ENCODE peak calls at places on chromosomes 11 and 22, in five cellular contexts. One of them, this sample, is unnamed.

GRCh38 chr11:132335311-132335710 is 964.9 kb downstream of the NTM start:
- DNase-seq in GM12878: no peak
- DNase-seq in hepatocyte: no peak
- DNase-seq in AG04449: no peak
- DNase-seq in GM12865: no peak
- DNase-seq in this sample: no peak

GRCh38 chr11:16070573-16070972 is 285.8 kb downstream of the SOX6 start:
- DNase-seq in GM12878: no peak
- DNase-seq in hepatocyte: no peak
- DNase-seq in AG04449: no peak
- DNase-seq in GM12865: no peak
- DNase-seq in this sample: no peak

GRCh38 chr11:69138265-69138664 is 17.5 kb upstream of the SMIM38 start:
- DNase-seq in GM12878: no peak
- DNase-seq in hepatocyte: no peak
- DNase-seq in AG04449: no peak
- DNase-seq in GM12865: no peak
- DNase-seq in this sample: no peak

GRCh38 chr11:45993438-45994064 is 71.1 kb downstream of the LARGE2 start:
- DNase-seq in GM12878: no peak
- DNase-seq in hepatocyte: peak
- DNase-seq in AG04449: no peak
- DNase-seq in GM12865: no peak
- DNase-seq in this sample: no peak

GRCh38 chr11:20754957-20755356 is 85.6 kb downstream of the NELL1 start:
- DNase-seq in GM12878: no peak
- DNase-seq in hepatocyte: peak
- DNase-seq in AG04449: no peak
- DNase-seq in GM12865: peak
- DNase-seq in this sample: no peak

GRCh38 chr11:113705871-113706654 is at the start of gene TMPRSS5:
- DNase-seq in GM12878: no peak
- DNase-seq in hepatocyte: no peak
- DNase-seq in AG04449: no peak
- DNase-seq in GM12865: no peak
- DNase-seq in this sample: no peak

GRCh38 chr22:48276933-48277867 is 1514.8 kb downstream of the TBC1D22A start:
- DNase-seq in GM12878: no peak
- DNase-seq in hepatocyte: peak
- DNase-seq in AG04449: no peak
- DNase-seq in GM12865: no peak
- DNase-seq in this sample: no peak

GRCh38 chr11:45921561-45922424 is 663 bp upstream of the LARGE2 start:
- DNase-seq in GM12878: no peak
- DNase-seq in hepatocyte: peak
- DNase-seq in AG04449: no peak
- DNase-seq in GM12865: no peak
- DNase-seq in this sample: peak

GRCh38 chr11:119361056-119361787 is 14.7 kb upstream of the MFRP start:
- DNase-seq in GM12878: no peak
- DNase-seq in hepatocyte: peak
- DNase-seq in AG04449: no peak
- DNase-seq in GM12865: peak
- DNase-seq in this sample: no peak

GRCh38 chr22:42645341-42645937 is 3.8 kb downstream of the CYB5R3 start:
- DNase-seq in GM12878: no peak
- DNase-seq in hepatocyte: no peak
- DNase-seq in AG04449: no peak
- DNase-seq in GM12865: no peak
- DNase-seq in this sample: no peak

GRCh38 chr22:24937114-24937513 is 9.4 kb downstream of the LHFPL7 start:
- DNase-seq in GM12878: no peak
- DNase-seq in hepatocyte: peak
- DNase-seq in AG04449: no peak
- DNase-seq in GM12865: peak
- DNase-seq in this sample: no peak

GRCh38 chr11:73001615-73002014 is 140.5 kb downstream of the FCHSD2 start:
- DNase-seq in GM12878: no peak
- DNase-seq in hepatocyte: no peak
- DNase-seq in AG04449: no peak
- DNase-seq in GM12865: no peak
- DNase-seq in this sample: no peak

GRCh38 chr11:3014314-3014938 is 22.3 kb upstream of the NAP1L4 start:
- DNase-seq in GM12878: no peak
- DNase-seq in hepatocyte: no peak
- DNase-seq in AG04449: no peak
- DNase-seq in GM12865: no peak
- DNase-seq in this sample: no peak

GRCh38 chr11:116700586-116701220 is 72.1 kb downstream of the BUD13 start:
- DNase-seq in GM12878: no peak
- DNase-seq in hepatocyte: no peak
- DNase-seq in AG04449: no peak
- DNase-seq in GM12865: no peak
- DNase-seq in this sample: no peak

GRCh38 chr11:85704967-85705366 is 19.0 kb upstream of the CCDC89 start:
- DNase-seq in GM12878: no peak
- DNase-seq in hepatocyte: no peak
- DNase-seq in AG04449: no peak
- DNase-seq in GM12865: no peak
- DNase-seq in this sample: no peak

GRCh38 chr11:61141601-61142028 is 19.6 kb downstream of the VPS37C start:
- DNase-seq in GM12878: no peak
- DNase-seq in hepatocyte: peak
- DNase-seq in AG04449: no peak
- DNase-seq in GM12865: peak
- DNase-seq in this sample: no peak

GRCh38 chr22:49300951-49301397 is 526.7 kb downstream of the BRD1 start:
- DNase-seq in GM12878: no peak
- DNase-seq in hepatocyte: no peak
- DNase-seq in AG04449: no peak
- DNase-seq in GM12865: no peak
- DNase-seq in this sample: no peak

GRCh38 chr11:33775832-33776231 is 1.5 kb upstream of the FBXO3 start:
- DNase-seq in GM12878: peak
- DNase-seq in hepatocyte: no peak
- DNase-seq in AG04449: no peak
- DNase-seq in GM12865: peak
- DNase-seq in this sample: peak

GRCh38 chr11:9075441-9076000 is 15.9 kb downstream of the SCUBE2 start:
- DNase-seq in GM12878: no peak
- DNase-seq in hepatocyte: no peak
- DNase-seq in AG04449: no peak
- DNase-seq in GM12865: no peak
- DNase-seq in this sample: no peak

GRCh38 chr11:11618973-11619435 is 2.8 kb downstream of the GALNT18 start:
- DNase-seq in GM12878: no peak
- DNase-seq in hepatocyte: peak
- DNase-seq in AG04449: no peak
- DNase-seq in GM12865: no peak
- DNase-seq in this sample: no peak

GRCh38 chr11:17611049-17611448 is 64.0 kb downstream of the OTOG start:
- DNase-seq in GM12878: no peak
- DNase-seq in hepatocyte: no peak
- DNase-seq in AG04449: no peak
- DNase-seq in GM12865: no peak
- DNase-seq in this sample: no peak

GRCh38 chr11:111982019-111982464 is 43.2 kb upstream of the DLAT start:
- DNase-seq in GM12878: peak
- DNase-seq in hepatocyte: peak
- DNase-seq in AG04449: no peak
- DNase-seq in GM12865: peak
- DNase-seq in this sample: peak

GRCh38 chr22:23970201-23970641 is 3.5 kb downstream of the DDTL start:
- DNase-seq in GM12878: no peak
- DNase-seq in hepatocyte: no peak
- DNase-seq in AG04449: no peak
- DNase-seq in GM12865: no peak
- DNase-seq in this sample: no peak

GRCh38 chr22:37121887-37122591 is 12.5 kb upstream of the TMPRSS6 start:
- DNase-seq in GM12878: peak
- DNase-seq in hepatocyte: peak
- DNase-seq in AG04449: no peak
- DNase-seq in GM12865: peak
- DNase-seq in this sample: peak

GRCh38 chr11:43574949-43575915 is 105.3 kb upstream of the HSD17B12 start:
- DNase-seq in GM12878: no peak
- DNase-seq in hepatocyte: peak
- DNase-seq in AG04449: peak
- DNase-seq in GM12865: no peak
- DNase-seq in this sample: peak

GRCh38 chr11:29534831-29535230 is 482.0 kb downstream of the KCNA4 start:
- DNase-seq in GM12878: no peak
- DNase-seq in hepatocyte: no peak
- DNase-seq in AG04449: no peak
- DNase-seq in GM12865: no peak
- DNase-seq in this sample: no peak

GRCh38 chr11:61726775-61727174 is 25.7 kb upstream of the MYRF start:
- DNase-seq in GM12878: no peak
- DNase-seq in hepatocyte: no peak
- DNase-seq in AG04449: no peak
- DNase-seq in GM12865: no peak
- DNase-seq in this sample: no peak

GRCh38 chr11:110373061-110373702 is 56.6 kb upstream of the FDX1 start:
- DNase-seq in GM12878: peak
- DNase-seq in hepatocyte: peak
- DNase-seq in AG04449: no peak
- DNase-seq in GM12865: peak
- DNase-seq in this sample: peak

GRCh38 chr11:45658292-45658991 is 7.0 kb downstream of the CHST1 start:
- DNase-seq in GM12878: no peak
- DNase-seq in hepatocyte: peak
- DNase-seq in AG04449: no peak
- DNase-seq in GM12865: no peak
- DNase-seq in this sample: no peak

GRCh38 chr11:124536520-124536919 is 6.9 kb downstream of the OR8B12 start:
- DNase-seq in GM12878: no peak
- DNase-seq in hepatocyte: peak
- DNase-seq in AG04449: no peak
- DNase-seq in GM12865: no peak
- DNase-seq in this sample: no peak
- TF ChIP-seq CTCF in GM12878: no peak
- TF ChIP-seq CTCF in hepatocyte: peak
- TF ChIP-seq CTCF in AG04449: no peak
- TF ChIP-seq CTCF in GM12865: no peak
- TF ChIP-seq CTCF in this sample: no peak

DNA sequence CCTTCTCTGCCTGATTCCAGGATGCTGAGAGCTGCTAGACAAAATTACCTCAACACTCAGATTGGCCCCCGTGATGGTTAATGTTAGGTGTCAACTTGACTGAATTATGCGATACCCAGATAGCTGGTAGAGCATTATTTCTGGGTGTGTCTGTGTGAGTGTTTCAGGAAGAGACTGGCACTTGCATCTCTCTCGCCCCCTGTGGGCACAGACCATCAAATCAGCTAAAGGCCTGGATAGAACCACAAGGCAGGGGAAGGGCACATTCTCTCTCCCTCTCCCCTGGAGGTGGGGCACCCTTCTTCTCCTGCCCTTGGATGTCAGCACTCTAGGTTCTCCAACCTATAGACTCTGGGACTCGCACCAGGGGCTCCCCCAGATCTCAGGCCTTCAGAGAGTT is 79.7 kb downstream of the KIRREL3 start:
- DNase-seq in GM12878: no peak
- DNase-seq in hepatocyte: no peak
- DNase-seq in AG04449: no peak
- DNase-seq in GM12865: no peak
- DNase-seq in this sample: no peak
- TF ChIP-seq CTCF in GM12878: no peak
- TF ChIP-seq CTCF in hepatocyte: no peak
- TF ChIP-seq CTCF in AG04449: no peak
- TF ChIP-seq CTCF in GM12865: no peak
- TF ChIP-seq CTCF in this sample: no peak

GRCh38 chr11:65931773-65932557 is 12.7 kb downstream of the DRAP1 start:
- DNase-seq in GM12878: no peak
- DNase-seq in hepatocyte: no peak
- DNase-seq in AG04449: no peak
- DNase-seq in GM12865: no peak
- DNase-seq in this sample: no peak

GRCh38 chr11:65928667-65929066 is 9.4 kb downstream of the DRAP1 start:
- DNase-seq in GM12878: no peak
- DNase-seq in hepatocyte: no peak
- DNase-seq in AG04449: no peak
- DNase-seq in GM12865: peak
- DNase-seq in this sample: no peak

GRCh38 chr11:65934014-65934413 is 11.3 kb upstream of the TSGA10IP start:
- DNase-seq in GM12878: no peak
- DNase-seq in hepatocyte: no peak
- DNase-seq in AG04449: no peak
- DNase-seq in GM12865: no peak
- DNase-seq in this sample: no peak

GRCh38 chr11:65927904-65928397 is 8.7 kb downstream of the DRAP1 start:
- DNase-seq in GM12878: peak
- DNase-seq in hepatocyte: no peak
- DNase-seq in AG04449: no peak
- DNase-seq in GM12865: peak
- DNase-seq in this sample: peak

DNA sequence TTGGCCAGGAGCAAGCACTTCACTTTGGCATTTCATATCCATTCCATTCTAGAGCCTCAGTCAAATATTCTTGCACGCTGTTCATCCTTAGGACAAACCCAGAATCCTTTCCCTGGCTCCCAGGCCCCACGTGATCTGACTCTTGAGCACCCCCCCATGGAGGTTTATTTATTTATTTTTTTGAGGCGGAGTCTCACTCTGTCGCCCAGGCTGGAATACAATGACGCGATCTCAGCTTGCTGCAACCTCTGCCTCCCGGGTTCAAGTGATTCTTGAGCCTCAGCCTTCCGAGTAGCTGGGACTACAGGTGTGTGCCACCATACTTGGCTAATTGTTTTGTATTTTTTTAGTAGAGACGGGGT is 12.7 kb upstream of the TSGA10IP start:
- DNase-seq in GM12878: no peak
- DNase-seq in hepatocyte: no peak
- DNase-seq in AG04449: no peak
- DNase-seq in GM12865: no peak
- DNase-seq in this sample: no peak
- TF ChIP-seq CTCF in GM12878: no peak
- TF ChIP-seq CTCF in hepatocyte: no peak
- TF ChIP-seq CTCF in AG04449: no peak
- TF ChIP-seq CTCF in GM12865: no peak
- TF ChIP-seq CTCF in this sample: no peak

DNA sequence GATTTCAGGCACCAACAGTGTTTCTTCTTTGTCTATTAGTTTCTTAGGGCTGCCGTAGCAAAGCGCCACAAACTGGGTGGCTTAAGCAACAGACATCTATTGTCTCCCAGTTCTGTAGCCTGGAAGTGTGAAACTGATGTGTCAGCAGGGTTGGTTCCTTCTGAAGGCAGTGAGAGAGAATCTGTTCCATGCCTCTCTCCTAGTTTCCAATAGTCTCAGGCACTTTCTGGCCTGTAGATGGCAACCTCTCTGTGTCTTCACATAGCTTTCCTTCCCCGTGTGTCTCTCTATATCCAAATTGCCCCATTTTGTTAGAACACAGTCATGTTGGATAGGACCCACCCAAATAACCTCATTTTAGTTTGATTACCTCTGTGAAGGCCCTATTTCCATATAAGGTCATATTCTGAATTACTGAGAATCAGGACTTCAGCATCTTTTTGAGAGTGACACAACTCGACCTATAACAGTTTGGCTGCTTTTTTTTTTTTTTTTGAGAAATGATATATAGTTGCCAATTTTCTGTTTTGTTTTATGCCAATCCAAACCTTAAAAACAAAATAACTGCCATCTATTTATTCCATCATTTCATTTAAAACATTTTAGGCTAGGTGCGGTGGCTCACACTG is 108.2 kb downstream of the SLC36A4 start:
- DNase-seq in GM12878: no peak
- DNase-seq in hepatocyte: peak
- DNase-seq in AG04449: no peak
- DNase-seq in GM12865: peak
- DNase-seq in this sample: no peak
- TF ChIP-seq CTCF in GM12878: peak
- TF ChIP-seq CTCF in hepatocyte: peak
- TF ChIP-seq CTCF in AG04449: peak
- TF ChIP-seq CTCF in GM12865: peak
- TF ChIP-seq CTCF in this sample: peak

This sample was measured in GM20000.